ENCODE peak calls at places on chromosomes 13 and 19, in six cellular contexts. U, Z, P, K, N and E are unnamed samples.

GRCh38 chr19:3538965-3539742 is at the start of gene TEKTIP1:
- DNase-seq in Z (no peak), N (no peak), P (no peak), U (peak), K (no peak), E (no peak)

GRCh38 chr13:55967055-55967454 is 1173.7 kb upstream of the PRR20A start:
- DNase-seq in K (no peak), N (no peak), Z (no peak), P (no peak), U (no peak), E (no peak)

GRCh38 chr19:44700547-44700946 is 1.6 kb downstream of the CEACAM16 start:
- DNase-seq in K (no peak), U (no peak), N (no peak), P (no peak), Z (no peak), E (no peak)

GRCh38 chr13:95160112-95160906 is 140.9 kb downstream of the ABCC4 start:
- DNase-seq in Z (no peak), K (no peak), P (no peak), U (no peak), N (no peak), E (no peak)

GRCh38 chr13:51520524-51520923 is 63.7 kb upstream of the WDFY2 start:
- DNase-seq in K (peak), P (no peak), N (no peak), Z (no peak), U (peak), E (no peak)

GRCh38 chr13:102405499-102406079 is 3.7 kb upstream of the FGF14 start:
- DNase-seq in Z (no peak), P (no peak), N (peak), K (no peak), U (peak), E (no peak)

GRCh38 chr13:74413482-74413881 is 279.3 kb upstream of the KLF12 start:
- DNase-seq in Z (no peak), K (no peak), P (no peak), N (no peak), U (no peak), E (no peak)

GRCh38 chr13:100630564-100630963 is 42.0 kb upstream of the GGACT start:
- DNase-seq in N (no peak), P (no peak), U (no peak), K (no peak), Z (no peak), E (no peak)

GRCh38 chr19:58362272-58362994 is at the start of gene ZNF497:
- DNase-seq in K (peak), U (peak), Z (peak), P (peak), N (peak), E (peak)

GRCh38 chr13:50080158-50080855 is 65.1 kb downstream of the KCNRG start:
- DNase-seq in N (peak), P (no peak), U (peak), K (no peak), Z (no peak), E (no peak)

GRCh38 chr13:23699271-23699670 is 129.1 kb downstream of the TNFRSF19 start:
- DNase-seq in N (no peak), P (no peak), Z (no peak), U (no peak), K (no peak), E (no peak)

GRCh38 chr13:64810701-64811258 is 2419.4 kb downstream of the PCDH9 start:
- DNase-seq in Z (no peak), U (peak), K (no peak), P (no peak), N (no peak), E (no peak)

GRCh38 chr13:113647351-113648217 is 10.4 kb downstream of the ATP4B start:
- DNase-seq in N (no peak), K (peak), P (peak), U (no peak), Z (no peak), E (peak)

GRCh38 chr13:105817011-105817410 is 718.5 kb downstream of the EFNB2 start:
- DNase-seq in U (no peak), K (no peak), P (no peak), N (no peak), Z (no peak), E (no peak)

GRCh38 chr19:8393192-8393870 is 3.2 kb downstream of the RAB11B start:
- DNase-seq in U (no peak), N (no peak), P (no peak), Z (no peak), K (no peak), E (no peak)

GRCh38 chr13:66077286-66077685 is 1152.8 kb downstream of the PCDH9 start:
- DNase-seq in N (no peak), U (peak), K (no peak), Z (no peak), P (no peak), E (no peak)

GRCh38 chr13:109719962-109720646 is 66.3 kb downstream of the IRS2 start:
- DNase-seq in P (no peak), Z (no peak), U (no peak), N (no peak), K (no peak), E (no peak)